ENCODE peak calls at places on chromosome X, in ten cellular contexts. P is upper lobe of right lung, L is spleen, M is psoas muscle, O is colonic mucosa, N is breast epithelium, V is mucosa of descending colon, A is fibroblast of lung, Y is endothelial cell of umbilical vein, W is IMR-90. X is an unnamed sample. For H3K4me1, the result is how much of the 10 kb centered on the place peaks cover.

GRCh38 chrX:9829308-9830267 is 43.4 kb downstream of the SHROOM2 start:
- DNase-seq in O (no peak), M (no peak), N (no peak), V (no peak), P (no peak), L (no peak), A (peak), Y (no peak), W (peak), X (no peak)

GRCh38 chrX:154349979-154350378 is 24.5 kb downstream of the FLNA start:
- DNase-seq in M (peak), P (no peak), O (no peak), L (no peak), N (no peak), A (no peak), V (peak), W (no peak), Y (no peak), X (no peak)

GRCh38 chrX:5876984-5877655 is 351.5 kb downstream of the NLGN4X start:
- DNase-seq in M (no peak), N (no peak), Y (no peak), A (no peak), P (no peak), V (no peak), O (no peak), L (no peak), W (no peak), X (no peak)

GRCh38 chrX:29792335-29792734 is 423.0 kb upstream of the MAGEB2 start:
- DNase-seq in A (no peak), M (no peak), N (no peak), P (no peak), Y (no peak), V (no peak), O (no peak), L (no peak), W (no peak), X (no peak)

GRCh38 chrX:112081781-112082482 is 644 bp downstream of the TRPC5 start:
- DNase-seq in N (no peak), M (no peak), W (no peak), A (no peak), O (no peak), P (no peak), Y (no peak), L (no peak), V (no peak), X (no peak)

GRCh38 chrX:16839224-16839851 is 30.8 kb downstream of the RBBP7 start:
- DNase-seq in L (no peak), V (no peak), Y (no peak), W (no peak), N (no peak), M (no peak), A (no peak), P (no peak), O (no peak), X (no peak)

GRCh38 chrX:53265771-53266170 is 15.6 kb downstream of the IQSEC2 start:
- DNase-seq in A (peak), V (no peak), W (peak), O (no peak), L (no peak), P (no peak), N (no peak), Y (no peak), M (no peak), X (no peak)

GRCh38 chrX:153818571-153819397 is 11.6 kb downstream of the PDZD4 start:
- DNase-seq in O (no peak), N (no peak), V (no peak), W (no peak), P (no peak), A (no peak), Y (peak), M (peak), L (peak), X (no peak)

GRCh38 chrX:43813319-43813718 is 68.9 kb downstream of the MAOB start:
- DNase-seq in A (no peak), O (no peak), N (no peak), W (no peak), L (no peak), P (no peak), V (no peak), Y (no peak), M (no peak), X (no peak)

GRCh38 chrX:134626434-134626833 is 31.8 kb downstream of the PLAC1 start:
- DNase-seq in L (no peak), M (no peak), A (no peak), N (peak), Y (no peak), P (no peak), W (no peak), V (no peak), O (no peak), X (no peak)

GRCh38 chrX:30373479-30373878 is 64.3 kb upstream of the NR0B1 start:
- DNase-seq in M (no peak), P (no peak), W (no peak), N (no peak), V (no peak), A (no peak), Y (no peak), L (no peak), O (no peak), X (no peak)

GRCh38 chrX:2614911-2615310 is 76.2 kb upstream of the CD99 start:
- DNase-seq in M (no peak), P (no peak), L (no peak), N (no peak), Y (peak), A (peak), V (no peak), W (peak), O (no peak), X (no peak)

GRCh38 chrX:13380230-13380629 is 60.4 kb upstream of the ATXN3L start:
- DNase-seq in P (no peak), O (no peak), N (no peak), L (no peak), Y (peak), A (peak), M (no peak), W (peak), V (no peak), X (no peak)

GRCh38 chrX:144840616-144841015 is 406.7 kb upstream of the SPANXN1 start:
- DNase-seq in M (no peak), L (no peak), W (no peak), O (no peak), P (no peak), V (no peak), N (no peak), Y (no peak), A (no peak), X (no peak)

GRCh38 chrX:48278958-48279357 is 23.8 kb downstream of the SSX1 start:
- DNase-seq in L (no peak), O (no peak), Y (no peak), M (peak), W (no peak), N (no peak), V (no peak), P (no peak), A (no peak), X (no peak)

GRCh38 chrX:28880136-28880535 is 292.9 kb downstream of the IL1RAPL1 start:
- DNase-seq in P (no peak), O (no peak), M (no peak), W (peak), L (no peak), Y (no peak), A (peak), N (no peak), V (no peak), X (no peak)

GRCh38 chrX:72652132-72652531 is 62.0 kb downstream of the PHKA1 start:
- DNase-seq in M (no peak), N (no peak), O (no peak), W (no peak), V (no peak), A (no peak), L (no peak), Y (no peak), P (no peak), X (no peak)

GRCh38 chrX:149497626-149498025 is 7.5 kb downstream of the IDS start:
- DNase-seq in P (no peak), V (no peak), Y (no peak), M (no peak), L (no peak), N (no peak), O (no peak), W (peak), A (peak), X (no peak)

GRCh38 chrX:133645977-133646750 is 230.9 kb upstream of the GPC4 start:
- DNase-seq in A (peak), M (no peak), W (peak), N (no peak), O (no peak), V (no peak), Y (no peak), L (no peak), P (no peak), X (no peak)

GRCh38 chrX:153878969-153879653 is 6.9 kb downstream of the L1CAM start:
- DNase-seq in L (peak), P (no peak), W (no peak), O (no peak), Y (no peak), A (no peak), V (no peak), M (peak), N (no peak), X (no peak)

GRCh38 chrX:17635231-17635630 is 102.1 kb upstream of the SCML1 start:
- DNase-seq in N (no peak), Y (no peak), V (peak), O (peak), A (peak), M (no peak), P (no peak), W (peak), L (no peak), X (no peak)

GRCh38 chrX:43753637-43754036 is 97.5 kb downstream of the MAOA start:
- DNase-seq in N (no peak), W (no peak), L (no peak), O (no peak), A (peak), V (no peak), Y (no peak), M (no peak), P (no peak), X (no peak)

GRCh38 chrX:154396948-154397887 is 959 bp upstream of the RPL10 start:
- DNase-seq in L (peak), V (peak), M (peak), N (peak), P (peak), Y (peak), A (peak), W (peak), O (peak), X (no peak)

GRCh38 chrX:13223868-13224555 is 95.8 kb downstream of the ATXN3L start:
- DNase-seq in P (no peak), W (peak), O (peak), V (no peak), L (no peak), N (no peak), M (no peak), Y (peak), A (peak), X (no peak)

GRCh38 chrX:1623691-1624090 is 8.8 kb downstream of the ASMT start:
- DNase-seq in N (no peak), P (no peak), M (peak), Y (no peak), A (no peak), L (no peak), O (no peak), V (no peak), W (no peak), X (no peak)

GRCh38 chrX:101263766-101264165 is 27.4 kb downstream of the TAF7L start:
- DNase-seq in Y (no peak), M (no peak), P (no peak), W (no peak), N (no peak), V (no peak), O (no peak), A (peak), L (no peak), X (no peak)

GRCh38 chrX:45515262-45516215 is 314.9 kb upstream of the DIPK2B start:
- DNase-seq in V (peak), Y (peak), A (peak), L (no peak), O (peak), M (peak), N (no peak), W (peak), P (peak), X (peak)

GRCh38 chrX:16970977-16971376 is 24.5 kb downstream of the REPS2 start:
- DNase-seq in V (no peak), M (no peak), P (no peak), A (peak), O (no peak), Y (no peak), W (peak), N (no peak), L (no peak), X (no peak)

GRCh38 chrX:131762802-131763234 is 218.9 kb downstream of the OR13H1 start:
- DNase-seq in V (no peak), Y (no peak), M (no peak), O (peak), L (no peak), W (peak), N (no peak), P (no peak), A (no peak), X (no peak)

GRCh38 chrX:65406532-65406931 is 128.1 kb downstream of the LAS1L start:
- DNase-seq in W (no peak), V (no peak), A (no peak), O (no peak), P (no peak), N (no peak), M (no peak), Y (no peak), L (peak), X (no peak)

GRCh38 chrX:72029473-72030411 is 102.0 kb downstream of the RTL5 start:
- DNase-seq in M (no peak), V (no peak), Y (peak), L (no peak), O (peak), P (no peak), W (peak), A (peak), N (no peak), X (peak)

GRCh38 chrX:111875881-111876280 is at the start of gene TRPC5OS:
- DNase-seq in W (no peak), N (no peak), M (no peak), A (no peak), L (no peak), P (no peak), Y (no peak), O (no peak), V (no peak), X (no peak)

GRCh38 chrX:9530848-9531274 is 66.0 kb downstream of the TBL1X start:
- DNase-seq in O (peak), W (peak), N (no peak), A (peak), L (peak), P (peak), V (peak), M (peak), Y (peak), X (peak)

DNA sequence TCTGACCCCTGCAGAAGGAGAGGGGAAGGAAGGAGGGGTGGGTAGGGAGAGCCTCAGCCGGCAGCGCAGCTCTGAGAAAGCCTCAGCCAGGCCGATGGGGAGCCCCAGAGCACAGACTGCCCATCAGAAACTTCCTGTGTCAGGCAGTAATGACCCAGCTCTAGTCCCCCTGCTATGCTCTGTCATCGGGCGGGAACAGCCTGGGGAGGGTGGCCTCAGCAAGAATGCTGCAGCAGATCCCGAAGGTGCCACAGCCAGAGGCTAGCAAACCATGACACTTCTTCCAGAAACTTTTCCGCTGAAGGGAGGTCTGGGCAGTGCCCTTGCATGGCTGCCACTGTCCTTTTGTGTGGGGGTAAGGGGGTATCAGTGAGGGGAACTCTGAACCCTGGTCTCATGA is 279.0 kb downstream of the BCOR start:
- DNase-seq in Y (no peak), P (no peak), V (no peak), N (no peak), W (no peak), O (no peak), M (peak), L (no peak), A (no peak), X (no peak)
- TF ChIP-seq CTCF in Y (no peak), P (no peak), V (no peak), N (no peak), W (no peak), O (no peak), M (no peak), L (no peak), A (no peak), X (no peak)

GRCh38 chrX:109709129-109709631 is 23.9 kb downstream of the ACSL4 start:
- DNase-seq in W (peak), O (no peak), Y (peak), P (no peak), L (no peak), M (no peak), N (no peak), V (no peak), A (peak), X (no peak)

GRCh38 chrX:109704563-109704962 is 28.5 kb downstream of the ACSL4 start:
- DNase-seq in W (no peak), A (no peak), M (no peak), Y (no peak), L (no peak), N (no peak), V (no peak), P (no peak), O (no peak), X (no peak)

GRCh38 chrX:109710181-109710580 is 22.9 kb downstream of the ACSL4 start:
- DNase-seq in A (peak), P (no peak), Y (no peak), W (peak), L (no peak), O (no peak), N (no peak), M (no peak), V (no peak), X (no peak)

GRCh38 chrX:109707322-109707721 is 25.7 kb downstream of the ACSL4 start:
- DNase-seq in A (no peak), P (no peak), V (no peak), O (no peak), N (no peak), Y (no peak), W (no peak), L (peak), M (no peak), X (no peak)
- H3K4me1 ChIP-seq in A (under half), P (under half), V (under half), O (under half), N (under half), Y (under half), W (under half), L (under half), M (under half), X (under half)

GRCh38 chrX:115894087-115894486 is 276.5 kb upstream of the AGTR2 start:
- DNase-seq in N (no peak), O (peak), L (no peak), P (no peak), M (peak), Y (no peak), V (no peak), A (no peak), W (peak), X (peak)
- TF ChIP-seq CTCF in N (no peak), O (peak), L (no peak), P (no peak), M (peak), Y (no peak), V (no peak), A (no peak), W (peak), X (peak)

DNA sequence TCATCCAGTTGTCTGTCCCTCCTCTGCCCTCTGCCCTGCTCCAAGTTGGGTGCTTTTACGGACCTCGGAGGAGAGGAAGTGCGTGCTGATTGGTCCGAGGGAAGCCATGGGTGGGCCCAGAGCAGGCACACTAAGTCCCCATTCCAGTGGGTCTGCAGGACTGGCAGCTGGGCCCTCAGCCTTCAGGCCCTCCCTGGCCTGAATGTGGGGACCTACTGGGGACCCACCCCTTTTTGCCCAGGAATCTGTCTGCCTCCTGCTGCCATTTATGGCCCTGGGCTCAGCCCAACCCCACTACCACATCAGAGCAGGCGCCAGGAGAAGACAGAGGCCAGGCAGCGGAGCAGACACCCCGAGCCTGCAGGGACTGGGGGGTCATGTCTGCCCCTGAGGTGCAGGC is 169.6 kb downstream of the TEX13A start:
- DNase-seq in W (no peak), Y (no peak), L (no peak), O (no peak), A (no peak), N (no peak), P (peak), M (no peak), V (no peak), X (no peak)
- H3K4me1 ChIP-seq in W (under half), Y (under half), L (under half), O (under half), A (under half), N (under half), P (under half), M (under half), V (under half), X (under half)

GRCh38 chrX:107542500-107542899 is 85.8 kb upstream of the PRPS1 start:
- DNase-seq in N (no peak), Y (peak), P (no peak), A (peak), O (no peak), V (no peak), L (no peak), W (peak), M (no peak), X (no peak)
- TF ChIP-seq CTCF in N (no peak), Y (no peak), P (no peak), A (peak), O (no peak), V (no peak), L (no peak), W (peak), M (no peak), X (no peak)

DNA sequence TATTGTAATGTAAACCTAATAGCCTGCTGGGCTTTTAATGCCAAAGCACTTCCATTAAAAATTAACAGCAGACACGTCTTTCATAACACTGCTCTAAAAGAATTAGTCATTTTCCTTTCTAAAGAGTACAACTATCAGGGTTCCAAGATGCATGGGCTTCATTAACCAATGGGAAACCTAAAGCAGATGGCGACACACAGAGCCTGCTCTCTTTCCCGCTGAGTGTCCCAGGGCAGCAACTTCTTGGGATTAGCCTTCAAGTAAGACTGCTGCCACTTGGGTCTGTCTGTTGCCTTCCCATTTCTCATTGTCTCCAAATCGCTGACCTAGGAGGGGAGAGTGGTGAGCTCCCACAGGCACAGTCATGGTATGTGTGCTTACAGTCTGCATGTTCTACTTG is 14.0 kb upstream of the PHKA2 start:
- DNase-seq in L (no peak), P (no peak), Y (no peak), A (no peak), M (no peak), N (no peak), W (no peak), O (no peak), V (no peak), X (no peak)
- H3K4me1 ChIP-seq in L (under half), P (under half), Y (under half), A (under half), M (under half), N (under half), W (under half), O (under half), V (under half), X (under half)

DNA sequence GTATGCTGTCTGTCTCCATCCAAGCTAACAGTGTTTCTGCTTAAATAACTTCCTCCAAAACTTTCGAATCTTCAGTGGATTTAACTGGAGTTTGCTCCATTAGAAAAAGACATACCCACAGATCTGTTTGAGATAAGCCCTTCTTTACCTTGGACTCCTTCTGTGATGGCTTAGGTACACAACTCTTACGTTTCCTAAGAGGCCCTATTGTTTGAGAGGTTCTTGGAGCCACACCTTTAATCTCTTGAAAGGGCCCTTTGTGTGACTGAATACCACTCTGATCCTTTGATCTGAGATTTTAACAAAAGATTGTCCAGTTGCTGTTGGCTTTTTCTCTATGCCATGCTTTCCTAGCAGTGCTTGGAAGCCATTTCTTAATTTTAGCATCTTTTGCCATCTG is 92.5 kb downstream of the AKAP4 start:
- DNase-seq in P (no peak), A (no peak), Y (no peak), M (no peak), O (no peak), L (no peak), W (no peak), V (no peak), N (no peak), X (no peak)
- TF ChIP-seq CTCF in P (no peak), A (no peak), Y (no peak), M (no peak), O (no peak), L (no peak), W (no peak), V (no peak), N (no peak), X (no peak)